ENCODE peak calls at places on chromosomes 4 and X, in ten cellular contexts. X is heart right ventricle; Q is A673; T is GM23248; B is hepatocyte; M is H7; F is neuronal stem cell; Z is right atrium auricular region; E is IMR-90; D is naive thymus-derived CD4-positive, alpha-beta T cell. A is an unnamed sample. For H3K27me3, the result is how much of the 10 kb centered on the place peaks cover.

GRCh38 chr4:152245706-152246105 is 290.2 kb downstream of the FBXW7 start:
- DNase-seq in Q (peak), M (no peak), F (no peak), E (no peak), B (no peak), T (peak), X (no peak), Z (no peak), D (no peak), A (no peak)

GRCh38 chr4:1670279-1670678 is 13.8 kb downstream of the FAM53A start:
- DNase-seq in T (no peak), X (no peak), Z (no peak), D (no peak), M (peak), Q (no peak), B (no peak), F (no peak), E (no peak), A (no peak)

GRCh38 chrX:41922125-41922521 is 1.2 kb downstream of the CASK start:
- DNase-seq in T (peak), Q (peak), Z (no peak), B (no peak), E (peak), M (peak), F (no peak), X (no peak), D (no peak), A (no peak)

GRCh38 chrX:78555401-78555980 is 103.6 kb downstream of the RTL3 start:
- DNase-seq in T (peak), Q (peak), M (no peak), F (no peak), B (no peak), E (no peak), X (no peak), Z (no peak), D (no peak), A (no peak)

GRCh38 chr4:187724526-187724925 is 271.0 kb upstream of the ZFP42 start:
- DNase-seq in X (no peak), B (no peak), M (no peak), Q (no peak), E (no peak), D (no peak), T (no peak), F (no peak), Z (no peak), A (no peak)

GRCh38 chrX:49071877-49072711 is 1.7 kb downstream of the PRAF2 start:
- DNase-seq in M (peak), Q (no peak), D (no peak), B (peak), E (peak), Z (peak), T (peak), X (peak), F (no peak), A (peak)

GRCh38 chrX:2435465-2435864 is 65.3 kb downstream of the DHRSX start:
- DNase-seq in M (no peak), E (no peak), X (no peak), Z (no peak), D (no peak), Q (no peak), T (no peak), B (no peak), F (no peak), A (no peak)

GRCh38 chrX:40749874-40750273 is 14.5 kb upstream of the MED14 start:
- DNase-seq in B (no peak), Z (no peak), X (no peak), F (no peak), Q (no peak), T (peak), D (no peak), E (no peak), M (no peak), A (no peak)

GRCh38 chr4:15963568-15963967 is 593 bp upstream of the FGFBP2 start:
- DNase-seq in E (no peak), T (no peak), X (no peak), Q (no peak), Z (no peak), B (no peak), M (peak), D (no peak), F (no peak), A (no peak)

GRCh38 chr4:10172278-10173038 is 55.9 kb upstream of the WDR1 start:
- DNase-seq in F (no peak), M (no peak), B (no peak), Z (no peak), D (no peak), X (peak), T (no peak), Q (peak), E (no peak), A (no peak)

GRCh38 chr4:140755811-140756291 is 334 bp downstream of the TBC1D9 start:
- DNase-seq in D (peak), M (peak), T (peak), Z (peak), F (peak), E (peak), Q (peak), X (peak), B (peak), A (no peak)

GRCh38 chr4:189232274-189232673 is 708.4 kb upstream of the FRG1 start:
- DNase-seq in T (no peak), Q (no peak), D (no peak), B (no peak), Z (no peak), M (no peak), E (peak), X (no peak), F (no peak), A (no peak)

GRCh38 chr4:48635980-48636379 is 144.1 kb downstream of the FRYL start:
- DNase-seq in X (no peak), B (no peak), Q (no peak), M (no peak), D (no peak), F (no peak), E (no peak), Z (no peak), T (no peak), A (no peak)

GRCh38 chr4:8869002-8869878 is 2.4 kb downstream of the HMX1 start:
- DNase-seq in D (no peak), B (no peak), M (peak), E (no peak), Q (no peak), F (no peak), X (no peak), Z (no peak), T (no peak), A (no peak)

GRCh38 chr4:8870647-8871416 is 807 bp downstream of the HMX1 start:
- DNase-seq in Z (no peak), T (no peak), X (no peak), E (no peak), F (no peak), B (no peak), M (peak), Q (no peak), D (no peak), A (no peak)

GRCh38 chr4:8869879-8870646 is 1.6 kb downstream of the HMX1 start:
- DNase-seq in T (no peak), E (no peak), Q (no peak), F (no peak), M (peak), Z (no peak), X (no peak), B (no peak), D (no peak), A (no peak)

GRCh38 chr4:8872402-8873291 is 1.0 kb upstream of the HMX1 start:
- DNase-seq in E (no peak), D (no peak), T (no peak), Q (no peak), F (no peak), B (no peak), M (peak), X (no peak), Z (no peak), A (no peak)

DNA sequence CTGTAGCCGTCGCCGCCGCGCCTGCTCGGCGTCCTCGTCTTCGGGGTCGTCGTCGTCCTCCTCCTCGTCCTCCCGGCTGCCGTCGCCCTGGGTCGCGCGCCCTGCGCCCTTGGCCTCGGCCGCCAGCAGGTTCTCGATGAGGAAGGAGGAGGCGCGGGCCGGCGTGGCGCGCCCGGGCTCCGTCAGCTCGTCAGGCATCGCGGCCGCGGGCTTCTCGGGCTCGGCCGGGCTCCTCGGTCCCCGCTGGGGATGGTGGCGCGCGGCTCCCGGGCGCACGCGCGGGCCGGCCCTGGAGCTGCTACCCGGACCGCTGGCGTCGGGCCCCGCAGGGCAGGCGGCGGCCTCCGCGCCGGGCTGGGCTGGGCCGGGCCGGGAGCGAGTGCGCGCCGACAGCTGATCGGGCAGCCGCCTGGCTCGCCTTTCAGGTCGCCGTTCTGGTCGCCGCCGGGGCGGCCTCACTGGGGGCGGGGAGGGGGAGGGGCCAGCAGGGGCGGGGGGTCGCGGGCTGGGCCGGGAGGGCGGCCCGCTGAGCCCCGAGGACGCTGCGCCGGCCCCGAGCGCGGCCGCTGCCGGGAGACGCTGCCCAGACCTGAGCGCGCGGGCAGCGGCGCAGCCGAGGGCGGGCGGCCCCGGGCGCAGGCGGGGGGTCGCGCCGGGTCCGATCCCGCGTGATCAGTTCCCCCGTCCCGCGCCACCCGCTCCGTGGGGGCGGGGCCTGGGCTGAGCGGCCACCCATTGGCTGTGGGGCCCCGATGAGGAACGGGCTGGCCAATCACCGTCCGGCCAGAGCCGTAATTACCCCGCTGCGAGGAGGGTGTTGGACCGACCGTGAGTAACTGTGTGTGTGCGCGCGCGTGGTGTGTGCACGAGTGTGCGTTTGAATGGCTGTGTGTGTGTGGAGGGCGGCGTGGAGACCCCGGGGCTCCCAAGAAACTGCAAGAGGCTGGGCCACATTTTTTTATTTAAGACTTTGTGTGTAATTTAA is at the start of gene HMX1:
- DNase-seq in Q (peak), Z (no peak), B (peak), D (no peak), M (peak), F (no peak), X (no peak), E (no peak), T (peak), A (no peak)
- H3K27me3 ChIP-seq in Q (half or more), Z (under half), B (half or more), D (under half), M (half or more), F (half or more), X (half or more), E (half or more), T (half or more), A (under half)

GRCh38 chrX:129739591-129739990 is 812 bp downstream of the XPNPEP2 start:
- DNase-seq in X (no peak), B (no peak), D (no peak), Z (no peak), T (no peak), Q (no peak), E (no peak), M (peak), F (no peak), A (no peak)

GRCh38 chrX:129736491-129736890 is 2.3 kb upstream of the XPNPEP2 start:
- DNase-seq in M (no peak), Z (no peak), E (no peak), T (no peak), F (no peak), X (no peak), B (peak), D (no peak), Q (no peak), A (no peak)

GRCh38 chrX:129737921-129738320 is 858 bp upstream of the XPNPEP2 start:
- DNase-seq in E (peak), F (no peak), Z (peak), B (no peak), D (no peak), T (peak), M (no peak), X (no peak), Q (no peak), A (no peak)

GRCh38 chrX:129741880-129742758 is 3.3 kb downstream of the XPNPEP2 start:
- DNase-seq in E (no peak), T (no peak), M (peak), X (no peak), Z (no peak), D (no peak), Q (no peak), B (no peak), F (peak), A (no peak)

DNA sequence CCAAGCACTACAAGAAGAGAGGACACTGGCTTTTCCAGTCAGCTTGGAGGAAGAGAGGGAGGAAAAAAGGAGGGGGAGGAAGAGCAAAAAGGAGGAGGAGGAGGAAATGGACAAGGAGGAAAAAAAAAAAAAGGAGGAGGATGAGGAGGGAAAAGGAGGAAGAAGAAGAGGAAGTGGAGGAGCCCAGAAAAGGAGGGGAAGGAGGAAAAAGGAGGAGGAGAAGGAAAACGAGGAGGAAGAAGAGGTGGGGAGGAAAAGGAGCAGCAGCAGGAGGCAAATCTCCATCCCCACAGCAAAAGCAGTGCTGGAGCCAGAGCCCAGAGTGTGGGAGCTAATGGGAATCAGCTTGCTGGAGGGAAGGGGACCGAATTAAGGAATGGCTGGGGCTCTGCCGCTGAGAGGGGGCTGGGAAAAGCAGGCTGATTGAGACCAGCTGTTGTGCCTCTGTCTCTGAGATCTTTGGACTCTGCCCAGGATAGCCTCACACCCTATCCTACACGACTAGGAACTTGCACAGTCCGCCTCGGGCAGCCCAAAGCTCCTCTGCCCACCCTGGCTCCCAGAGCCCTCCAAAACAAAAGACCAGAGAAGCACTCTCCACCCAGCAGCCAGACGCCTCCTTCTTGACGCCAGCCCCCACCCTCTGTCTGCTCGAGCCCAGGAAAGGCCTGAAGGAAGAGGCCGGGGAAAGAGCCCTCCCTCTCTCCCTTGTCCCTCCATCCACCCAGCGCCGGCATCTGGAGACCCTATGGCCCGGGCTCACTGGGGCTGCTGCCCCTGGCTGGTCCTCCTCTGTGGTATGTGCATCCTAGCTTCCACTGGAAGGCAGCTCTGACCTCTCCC is at the start of gene XPNPEP2:
- DNase-seq in B (peak), Q (peak), X (peak), M (peak), F (no peak), D (no peak), T (peak), E (peak), Z (no peak), A (no peak)
- H3K4me3 ChIP-seq in B (no peak), Q (no peak), X (no peak), M (no peak), F (no peak), D (no peak), T (no peak), E (no peak), Z (no peak), A (no peak)

GRCh38 chrX:35025820-35026219 is 83.2 kb downstream of the FAM47B start:
- DNase-seq in X (no peak), Z (no peak), D (no peak), B (no peak), M (no peak), E (no peak), T (no peak), Q (no peak), F (no peak), A (no peak)
- H3K27me3 ChIP-seq in X (under half), Z (under half), D (under half), B (under half), M (under half), E (under half), T (under half), Q (under half), F (under half), A (under half)

DNA sequence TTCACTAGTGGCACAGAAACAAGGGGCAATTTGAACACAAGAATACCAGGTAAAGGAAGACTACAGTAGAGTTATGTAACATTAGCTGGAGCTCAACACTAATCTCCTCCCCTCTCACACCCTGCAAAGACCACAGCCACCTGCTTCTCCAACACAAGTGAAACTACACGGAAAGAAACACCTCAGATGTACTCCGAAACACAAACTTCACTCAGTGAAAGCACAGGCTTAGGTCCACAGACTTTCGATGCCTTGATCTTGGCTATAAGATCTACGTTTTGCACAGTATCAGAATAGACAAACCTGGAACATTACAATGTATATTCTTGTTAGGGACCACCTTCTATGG is 7.6 kb downstream of the ACSL1 start:
- DNase-seq in B (no peak), M (no peak), T (no peak), Q (no peak), X (no peak), F (no peak), Z (no peak), D (no peak), E (no peak), A (no peak)
- H3K4me3 ChIP-seq in B (no peak), M (no peak), T (no peak), Q (no peak), X (no peak), F (no peak), Z (no peak), D (no peak), E (no peak), A (no peak)

DNA sequence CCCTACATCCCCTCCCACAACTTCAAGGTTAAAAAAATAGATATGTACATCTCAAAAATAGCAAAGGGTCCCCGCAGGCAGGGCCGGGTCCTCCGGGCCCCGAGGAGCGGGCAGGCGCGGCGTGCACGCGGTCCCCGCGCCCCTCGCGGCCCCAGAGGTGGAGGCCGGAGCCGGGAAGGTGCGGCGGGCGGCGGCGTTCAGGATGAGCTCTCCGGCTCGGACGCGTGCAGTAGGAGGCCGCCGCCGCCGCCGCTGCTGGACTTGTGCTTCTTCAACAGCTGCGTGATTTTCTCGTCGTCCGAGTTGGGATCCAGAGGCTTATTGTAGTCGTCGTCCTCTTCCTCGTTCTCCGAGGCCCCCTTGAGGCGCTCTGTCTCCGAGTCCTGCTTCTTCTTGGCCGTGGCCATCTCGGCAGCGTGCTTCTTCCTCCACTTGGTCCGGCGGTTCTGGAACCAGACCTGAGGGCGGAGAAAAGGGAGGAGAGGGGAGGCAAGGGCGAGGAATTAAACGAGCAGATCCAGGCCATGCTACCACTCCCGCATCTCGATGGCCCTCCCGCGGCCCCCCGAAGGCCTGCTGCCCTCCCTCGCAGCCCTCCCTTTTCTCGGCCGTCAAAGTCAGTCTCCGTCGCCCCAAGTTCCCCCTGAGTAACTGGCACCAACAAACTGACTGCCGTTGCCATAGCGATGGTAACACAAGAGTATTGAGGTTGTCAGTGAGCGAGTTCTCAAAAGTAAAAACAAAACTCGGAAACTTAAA is 5.8 kb downstream of the NKX6-1 start:
- DNase-seq in Q (no peak), Z (no peak), X (no peak), B (peak), D (no peak), F (no peak), T (peak), E (peak), M (peak), A (no peak)
- H3K27me3 ChIP-seq in Q (under half), Z (half or more), X (half or more), B (half or more), D (under half), F (under half), T (half or more), E (half or more), M (half or more), A (under half)

GRCh38 chrX:145609951-145610511 is 207.6 kb upstream of the SLITRK2 start:
- DNase-seq in F (no peak), B (no peak), M (no peak), Z (no peak), T (no peak), D (no peak), E (peak), X (no peak), Q (no peak), A (no peak)
- H3K4me3 ChIP-seq in F (no peak), B (no peak), M (no peak), Z (no peak), T (no peak), D (no peak), E (no peak), X (no peak), Q (no peak), A (no peak)